ENCODE peak calls at places on chromosomes 11 and 22, in nine cellular contexts. O is HT-29, A is fibroblast of gingiva, L is frontal cortex, D is ELF-1, N is neural progenitor cell, C is mammary epithelial cell, P is thoracic aorta, S is upper lobe of right lung. I is an unnamed sample.

GRCh38 chr22:46754110-46754799 is 8.2 kb upstream of the TBC1D22A start:
- DNase-seq in D (no peak), A (peak), S (peak), O (peak), N (no peak), P (peak), C (peak), L (peak), I (peak)

GRCh38 chr22:49703391-49703926 is 124.2 kb downstream of the BRD1 start:
- DNase-seq in D (no peak), S (no peak), O (no peak), C (no peak), L (no peak), P (no peak), A (no peak), N (no peak), I (no peak)

GRCh38 chr11:66641834-66642233 is 3.3 kb downstream of the RBM4 start:
- DNase-seq in S (no peak), C (no peak), P (no peak), L (no peak), A (no peak), D (no peak), O (no peak), N (no peak), I (no peak)

GRCh38 chr22:22576244-22576988 is 17.4 kb upstream of the PRAME start:
- DNase-seq in P (no peak), C (peak), A (peak), S (peak), N (peak), D (peak), L (peak), O (peak), I (peak)

GRCh38 chr11:61334434-61335354 is 1.7 kb downstream of the TKFC start:
- DNase-seq in L (no peak), N (no peak), C (peak), P (no peak), S (no peak), O (peak), A (no peak), D (peak), I (peak)

GRCh38 chr11:126695293-126695692 is 305.3 kb downstream of the KIRREL3 start:
- DNase-seq in S (no peak), D (no peak), A (no peak), P (no peak), N (no peak), L (no peak), O (no peak), C (no peak), I (no peak)

GRCh38 chr11:69521461-69521860 is 40.0 kb downstream of the LINC01488 start:
- DNase-seq in P (no peak), A (no peak), N (no peak), D (peak), L (no peak), C (no peak), S (peak), O (no peak), I (no peak)

GRCh38 chr22:19522190-19522880 is 1.9 kb downstream of the CLDN5 start:
- DNase-seq in O (peak), P (no peak), S (no peak), A (no peak), C (no peak), L (peak), D (no peak), N (no peak), I (no peak)

GRCh38 chr11:44936527-44936926 is 14.2 kb downstream of the TP53I11 start:
- DNase-seq in C (peak), O (peak), P (no peak), L (peak), A (peak), N (peak), S (peak), D (peak), I (peak)

GRCh38 chr11:31160504-31161422 is 208.8 kb downstream of the DCDC1 start:
- DNase-seq in A (no peak), P (no peak), S (no peak), O (peak), D (no peak), N (peak), C (no peak), L (no peak), I (peak)

GRCh38 chr11:112366777-112367176 is 106.1 kb upstream of the PLET1 start:
- DNase-seq in P (no peak), D (no peak), N (no peak), A (peak), C (no peak), S (no peak), L (no peak), O (no peak), I (peak)

I was measured in PC-3.